ENCODE peak calls at places on chromosomes 12 and 14, in eight cellular contexts. C is left cardiac atrium; O is A172; E is astrocyte of the hippocampus; G is T follicular helper cell; Q is activated CD4-positive, alpha-beta T cell treated with anti-CD3 and anti-CD28 coated beads, Interleukin-2, amount 10 ng/mL, durations not matched to agents 7 days and 5 days; J is left lung; V is fibroblast of the conjunctiva. N is an unnamed sample.
A peak's percentile ranks its signal among the peaks of the same experiment; 100 is the strongest.

GRCh38 chr12:101809208-101809607 is 21.6 kb downstream of the GNPTAB start:
- DNase-seq in Q (no peak), V (no peak), G (no peak), C (no peak), O (no peak), E (no peak), J (no peak), N (no peak)

GRCh38 chr14:62957562-62957961 is 87.7 kb downstream of the KCNH5 start:
- DNase-seq in O (peak; percentile 93), E (peak; percentile 94), J (peak; percentile 32), C (no peak), Q (no peak), V (peak; percentile 13), G (no peak), N (no peak)

GRCh38 chr14:72630374-72630773 is 263.5 kb downstream of the DPF3 start:
- DNase-seq in G (no peak), O (no peak), V (no peak), J (no peak), E (no peak), C (no peak), Q (no peak), N (no peak)

GRCh38 chr12:84637926-84638325 is 274.7 kb downstream of the SLC6A15 start:
- DNase-seq in J (no peak), Q (no peak), C (no peak), O (no peak), E (peak; percentile 74), G (no peak), V (no peak), N (no peak)

GRCh38 chr12:25716842-25717241 is 163.8 kb upstream of the LMNTD1 start:
- DNase-seq in C (no peak), V (no peak), G (no peak), Q (no peak), O (no peak), E (no peak), J (no peak), N (no peak)

GRCh38 chr12:104006929-104007328 is 41.3 kb downstream of the TDG start:
- DNase-seq in C (no peak), Q (no peak), J (no peak), O (peak; percentile 44), G (no peak), E (peak; percentile 61), V (peak; percentile 18), N (no peak)

GRCh38 chr12:122036153-122036552 is 14.5 kb downstream of the BCL7A start:
- DNase-seq in J (no peak), V (no peak), G (no peak), Q (no peak), O (no peak), C (no peak), E (no peak), N (no peak)

GRCh38 chr12:124496584-124496983 is 70.8 kb downstream of the NCOR2 start:
- DNase-seq in V (no peak), G (no peak), J (no peak), Q (no peak), C (no peak), O (no peak), E (no peak), N (no peak)

GRCh38 chr12:23504641-23505399 is 444.6 kb downstream of the SOX5 start:
- DNase-seq in V (no peak), E (no peak), J (no peak), G (no peak), C (no peak), O (no peak), Q (no peak), N (no peak)

GRCh38 chr12:32901553-32901952 is 5.0 kb upstream of the PKP2 start:
- DNase-seq in Q (no peak), O (peak; percentile 39), J (no peak), V (no peak), C (no peak), E (peak; percentile 44), G (no peak), N (no peak)

GRCh38 chr12:120402217-120402616 is 33.3 kb upstream of the MSI1 start:
- DNase-seq in G (no peak), J (no peak), O (no peak), C (no peak), V (no peak), E (peak; percentile 83), Q (no peak), N (peak; percentile 8)

GRCh38 chr14:104590240-104590965 is 10.8 kb downstream of the C14orf180 start:
- DNase-seq in V (no peak), O (no peak), C (no peak), G (no peak), Q (no peak), J (no peak), E (no peak), N (no peak)

GRCh38 chr14:28681681-28682080 is 84.9 kb upstream of the FOXG1 start:
- DNase-seq in Q (no peak), J (no peak), O (no peak), G (no peak), E (no peak), V (no peak), C (no peak), N (no peak)

GRCh38 chr12:38892090-38892786 is 13.2 kb downstream of the CPNE8 start:
- DNase-seq in Q (no peak), O (no peak), C (peak; percentile 24), V (no peak), G (no peak), J (no peak), E (peak; percentile 28), N (no peak)

GRCh38 chr12:117890644-117891043 is 78.1 kb downstream of the KSR2 start:
- DNase-seq in Q (no peak), E (no peak), C (no peak), V (peak; percentile 23), O (no peak), G (no peak), J (no peak), N (no peak)

GRCh38 chr12:40820794-40821484 is 128.7 kb downstream of the CNTN1 start:
- DNase-seq in C (no peak), E (no peak), Q (no peak), O (no peak), G (no peak), V (no peak), J (no peak), N (no peak)

GRCh38 chr12:587132-587531 is 76.1 kb downstream of the NINJ2 start:
- DNase-seq in E (no peak), V (no peak), Q (no peak), C (peak; percentile 14), O (no peak), J (no peak), G (no peak), N (no peak)

GRCh38 chr14:75375983-75376382 is 51.8 kb upstream of the JDP2 start:
- DNase-seq in O (no peak), Q (no peak), V (no peak), G (no peak), C (no peak), E (no peak), J (no peak), N (no peak)

GRCh38 chr12:12562016-12562483 is 613 bp downstream of the DUSP16 start:
- DNase-seq in G (peak; percentile 18), V (no peak), E (peak; percentile 61), O (no peak), C (peak; percentile 39), Q (peak; percentile 44), J (no peak), N (peak; percentile 68)

GRCh38 chr14:37974421-37974820 is 233.3 kb upstream of the SSTR1 start:
- DNase-seq in O (no peak), J (no peak), G (no peak), C (no peak), Q (no peak), E (no peak), V (no peak), N (no peak)

GRCh38 chr12:91935299-91935698 is 210.3 kb downstream of the BTG1 start:
- DNase-seq in Q (no peak), V (no peak), E (no peak), C (no peak), J (no peak), O (no peak), G (no peak), N (no peak)

GRCh38 chr14:64541261-64541970 is 875 bp downstream of the HSPA2 start:
- DNase-seq in Q (peak; percentile 12), V (no peak), G (no peak), E (peak; percentile 14), J (no peak), O (no peak), C (peak; percentile 36), N (peak; percentile 43)

GRCh38 chr12:106493531-106493930 is 89.3 kb upstream of the RFX4 start:
- DNase-seq in V (no peak), Q (no peak), C (no peak), E (no peak), O (no peak), G (no peak), J (no peak), N (no peak)

GRCh38 chr12:12319501-12320322 is 30.3 kb downstream of the MANSC1 start:
- DNase-seq in V (peak; percentile 45), C (no peak), O (no peak), Q (no peak), G (no peak), J (no peak), E (peak; percentile 57), N (no peak)

GRCh38 chr14:22476005-22476751 is 112.8 kb downstream of the DAD1 start:
- DNase-seq in O (no peak), Q (no peak), J (no peak), G (no peak), V (no peak), C (no peak), E (no peak), N (no peak)

GRCh38 chr12:100992194-100992593 is 197.6 kb downstream of the ANO4 start:
- DNase-seq in O (no peak), C (no peak), V (no peak), Q (no peak), J (no peak), E (no peak), G (no peak), N (no peak)

GRCh38 chr14:69636051-69636639 is 24.7 kb downstream of the SUSD6 start:
- DNase-seq in E (no peak), V (no peak), Q (no peak), G (no peak), J (peak; percentile 59), O (no peak), C (no peak), N (no peak)

GRCh38 chr12:46555379-46555778 is 182.8 kb upstream of the SLC38A2 start:
- DNase-seq in O (peak; percentile 65), J (no peak), G (no peak), Q (no peak), E (peak; percentile 27), V (peak; percentile 78), C (no peak), N (no peak)

GRCh38 chr12:31370645-31371620 is 45.0 kb upstream of the SINHCAF start:
- DNase-seq in E (no peak), C (no peak), V (no peak), Q (no peak), O (no peak), J (no peak), G (no peak), N (no peak)

GRCh38 chr14:74571901-74572828 is 39.9 kb downstream of the LTBP2 start:
- DNase-seq in O (peak; percentile 91), C (peak; percentile 41), V (peak; percentile 96), Q (no peak), G (no peak), J (no peak), E (peak; percentile 96), N (no peak)

N was measured in substantia nigra.